ENCODE peak calls at places on chromosomes 7 and 10, in nine cellular contexts. W is mesendoderm; O is stimulated activated CD8-positive, alpha-beta memory T cell treated with anti-CD3 and anti-CD28 coated beads, Interleukin-15, amount 100 ng/mL, for 1 hour; L is fibroblast of mammary gland; M is DMS 273 treated with DMSO at 0.1 percent for 48 hours; S is HTR-8/SVneo; Z is cardiac muscle cell; J is dermis microvascular lymphatic vessel endothelial cell; U is A549. B is an unnamed sample.

GRCh38 chr7:9507281-9507680 is 1073.9 kb downstream of the NXPH1 start:
- DNase-seq in U (no peak), Z (peak), O (no peak), L (no peak), M (peak), W (peak), S (no peak), J (no peak), B (peak)

GRCh38 chr7:50339990-50340500 is 35.5 kb downstream of the IKZF1 start:
- DNase-seq in J (no peak), S (no peak), U (no peak), W (peak), Z (no peak), M (no peak), O (no peak), L (no peak), B (no peak)

GRCh38 chr7:19143930-19144574 is 1.2 kb downstream of the FERD3L start:
- DNase-seq in M (no peak), L (no peak), W (peak), S (no peak), J (no peak), Z (no peak), U (no peak), O (no peak), B (peak)

GRCh38 chr10:44569193-44570091 is 184.5 kb upstream of the CXCL12 start:
- DNase-seq in U (no peak), O (no peak), M (no peak), Z (no peak), L (peak), J (no peak), S (peak), W (no peak), B (no peak)

GRCh38 chr10:20933705-20934104 is 36.6 kb upstream of the NEBL start:
- DNase-seq in S (no peak), W (no peak), O (no peak), J (no peak), Z (no peak), M (no peak), L (no peak), U (no peak), B (no peak)

GRCh38 chr10:67259319-67259929 is 333.6 kb downstream of the LRRTM3 start:
- DNase-seq in Z (no peak), J (no peak), S (no peak), W (no peak), M (no peak), U (no peak), L (no peak), O (no peak), B (peak)

GRCh38 chr10:131786756-131787605 is 113.8 kb upstream of the PPP2R2D start:
- DNase-seq in W (peak), L (peak), S (no peak), M (no peak), U (peak), O (no peak), Z (peak), J (peak), B (peak)

GRCh38 chr10:123144697-123145541 is 3.0 kb upstream of the HMX2 start:
- DNase-seq in J (no peak), O (no peak), S (no peak), W (peak), U (no peak), M (no peak), L (no peak), Z (no peak), B (peak)

GRCh38 chr7:108592633-108593277 is 23.1 kb downstream of the DNAJB9 start:
- DNase-seq in M (peak), S (no peak), L (no peak), J (no peak), O (no peak), Z (peak), W (no peak), U (peak), B (peak)

GRCh38 chr10:99841746-99842145 is 59.3 kb downstream of the ABCC2 start:
- DNase-seq in U (no peak), S (no peak), L (no peak), J (no peak), M (no peak), W (no peak), Z (no peak), O (no peak), B (no peak)

GRCh38 chr10:92742331-92743228 is 52.8 kb downstream of the HHEX start:
- DNase-seq in J (no peak), M (no peak), L (no peak), W (no peak), U (no peak), Z (no peak), O (no peak), S (no peak), B (no peak)

GRCh38 chr7:50939026-50939425 is 156.3 kb upstream of the GRB10 start:
- DNase-seq in M (peak), S (no peak), Z (peak), O (no peak), L (no peak), U (no peak), W (no peak), J (no peak), B (peak)

GRCh38 chr10:47301833-47302232 is 1.8 kb downstream of the GDF10 start:
- DNase-seq in O (no peak), Z (no peak), L (no peak), U (no peak), S (no peak), M (no peak), J (no peak), W (no peak), B (no peak)

B was measured in left kidney.